ENCODE peak calls at places on chromosomes 2 and 18, in five cellular contexts. B is memory B cell, G is AG04449, I is NCI-H1436 treated with DMSO at 0.1 percent for 48 hours, V is colonic mucosa. P is an unnamed sample.

GRCh38 chr18:79203017-79203605 is 133.9 kb downstream of the ATP9B start:
- DNase-seq in B (no peak), G (no peak), I (no peak), V (no peak), P (no peak)

GRCh38 chr18:23824704-23825103 is 135.5 kb downstream of the LAMA3 start:
- DNase-seq in B (no peak), G (no peak), I (no peak), V (no peak), P (no peak)

GRCh38 chr2:68330691-68331090 is 10.9 kb upstream of the CNRIP1 start:
- DNase-seq in B (no peak), G (no peak), I (no peak), V (no peak), P (no peak)

GRCh38 chr2:207770602-207771404 is 1.1 kb upstream of the FZD5 start:
- DNase-seq in B (peak), G (no peak), I (no peak), V (no peak), P (no peak)

GRCh38 chr2:223619486-223620129 is 17.4 kb upstream of the SCG2 start:
- DNase-seq in B (no peak), G (no peak), I (no peak), V (no peak), P (no peak)

GRCh38 chr18:7000484-7001096 is 117.0 kb downstream of the LAMA1 start:
- DNase-seq in B (no peak), G (no peak), I (no peak), V (peak), P (no peak)

GRCh38 chr2:12036640-12036983 is 290.2 kb downstream of the LPIN1 start:
- DNase-seq in B (no peak), G (no peak), I (no peak), V (no peak), P (peak)

GRCh38 chr2:200308001-200308400 is 1.5 kb downstream of the SPATS2L start:
- DNase-seq in B (no peak), G (no peak), I (no peak), V (no peak), P (no peak)

GRCh38 chr18:8654482-8655451 is 45.5 kb downstream of the RAB12 start:
- DNase-seq in B (no peak), G (no peak), I (no peak), V (no peak), P (no peak)

GRCh38 chr18:58666176-58666575 is 5.1 kb upstream of the MALT1 start:
- DNase-seq in B (no peak), G (no peak), I (no peak), V (no peak), P (no peak)

GRCh38 chr2:86372641-86373502 is 35.4 kb upstream of the REEP1 start:
- DNase-seq in B (no peak), G (no peak), I (no peak), V (peak), P (no peak)

GRCh38 chr18:57121542-57122112 is 25.3 kb upstream of the BOD1L2 start:
- DNase-seq in B (no peak), G (no peak), I (no peak), V (no peak), P (no peak)

GRCh38 chr2:112767693-112768380 is 3.4 kb upstream of the CKAP2L start:
- DNase-seq in B (no peak), G (no peak), I (no peak), V (no peak), P (no peak)

GRCh38 chr18:48161911-48162698 is 231.6 kb upstream of the SMAD2 start:
- DNase-seq in B (no peak), G (no peak), I (no peak), V (peak), P (no peak)

GRCh38 chr2:85846411-85846810 is 42.4 kb downstream of the ST3GAL5 start:
- DNase-seq in B (no peak), G (peak), I (no peak), V (no peak), P (no peak)

GRCh38 chr2:218897394-218898108 is 16.9 kb downstream of the WNT10A start:
- DNase-seq in B (peak), G (no peak), I (no peak), V (no peak), P (no peak)

GRCh38 chr2:36468463-36469266 is 113.1 kb downstream of the CRIM1 start:
- DNase-seq in B (no peak), G (peak), I (no peak), V (no peak), P (no peak)

GRCh38 chr2:36322108-36322507 is 33.5 kb upstream of the CRIM1 start:
- DNase-seq in B (no peak), G (no peak), I (no peak), V (no peak), P (no peak)

GRCh38 chr2:9240745-9241144 is 34.1 kb downstream of the ASAP2 start:
- DNase-seq in B (no peak), G (no peak), I (no peak), V (no peak), P (no peak)

GRCh38 chr2:238895901-238896600 is 48.2 kb downstream of the TWIST2 start:
- DNase-seq in B (no peak), G (peak), I (no peak), V (peak), P (no peak)

GRCh38 chr2:234368861-234369261 is 128.0 kb downstream of the ARL4C start:
- DNase-seq in B (no peak), G (no peak), I (no peak), V (no peak), P (no peak)

GRCh38 chr2:101759162-101759561 is 61.7 kb downstream of the MAP4K4 start:
- DNase-seq in B (no peak), G (peak), I (no peak), V (no peak), P (no peak)

GRCh38 chr2:194363878-194364277 is 1293.1 kb upstream of the SLC39A10 start:
- DNase-seq in B (no peak), G (no peak), I (no peak), V (no peak), P (no peak)

GRCh38 chr2:17571681-17572080 is 31.2 kb downstream of the VSNL1 start:
- DNase-seq in B (no peak), G (no peak), I (no peak), V (no peak), P (no peak)

GRCh38 chr18:79657342-79657996 is 22.1 kb upstream of the CTDP1 start:
- DNase-seq in B (no peak), G (no peak), I (no peak), V (no peak), P (no peak)

GRCh38 chr2:3285901-3286645 is 91.5 kb downstream of the EIPR1 start:
- DNase-seq in B (no peak), G (no peak), I (no peak), V (no peak), P (no peak)

GRCh38 chr2:100733344-100734187 is 86.4 kb upstream of the NPAS2 start:
- DNase-seq in B (no peak), G (no peak), I (no peak), V (no peak), P (no peak)

GRCh38 chr2:66851449-66851872 is 416.5 kb downstream of the MEIS1 start:
- DNase-seq in B (no peak), G (peak), I (no peak), V (no peak), P (no peak)

GRCh38 chr2:174059178-174059874 is 94.2 kb upstream of the SP3 start:
- DNase-seq in B (no peak), G (peak), I (no peak), V (no peak), P (no peak)

GRCh38 chr18:11983592-11983991 is 2.3 kb downstream of the IMPA2 start:
- DNase-seq in B (no peak), G (no peak), I (no peak), V (no peak), P (no peak)

GRCh38 chr2:54606393-54606973 is 117.0 kb upstream of the EML6 start:
- DNase-seq in B (no peak), G (no peak), I (no peak), V (no peak), P (peak)

GRCh38 chr2:31606511-31606910 is 25.8 kb upstream of the SRD5A2 start:
- DNase-seq in B (no peak), G (no peak), I (no peak), V (no peak), P (no peak)

GRCh38 chr2:239601201-239601851 is 200.5 kb upstream of the HDAC4 start:
- DNase-seq in B (peak), G (no peak), I (no peak), V (peak), P (no peak)

GRCh38 chr2:95026471-95027368 is 1.2 kb downstream of the MAL start:
- DNase-seq in B (no peak), G (no peak), I (no peak), V (no peak), P (no peak)

GRCh38 chr18:22933958-22934423 is 863 bp downstream of the RBBP8 start:
- DNase-seq in B (no peak), G (no peak), I (no peak), V (no peak), P (no peak)

GRCh38 chr2:207252979-207253640 is 87.4 kb upstream of the KLF7 start:
- DNase-seq in B (no peak), G (no peak), I (peak), V (no peak), P (no peak)

GRCh38 chr2:241815477-241816430 is 6.8 kb downstream of the NEU4 start:
- DNase-seq in B (peak), G (no peak), I (no peak), V (peak), P (no peak)

GRCh38 chr2:203636896-203637818 is 69.3 kb upstream of the CD28 start:
- DNase-seq in B (no peak), G (no peak), I (no peak), V (peak), P (no peak)

GRCh38 chr2:235931676-235932075 is 236.5 kb downstream of the GBX2 start:
- DNase-seq in B (no peak), G (no peak), I (no peak), V (no peak), P (no peak)